ENCODE peak calls at places on chromosomes 7 and 10, in five cellular contexts. L, B, W, M and P are unnamed samples.

GRCh38 chr7:42993038-42993437 is 60.9 kb downstream of the MRPL32 start:
- DNase-seq in L (no peak), B (no peak), W (no peak), M (no peak), P (no peak)

GRCh38 chr10:128180843-128181242 is 54.6 kb upstream of the MKI67 start:
- DNase-seq in L (no peak), B (no peak), W (no peak), M (no peak), P (no peak)

GRCh38 chr10:91683976-91684375 is 51.1 kb upstream of the PPP1R3C start:
- DNase-seq in L (no peak), B (no peak), W (no peak), M (no peak), P (peak; percentile 81)

GRCh38 chr7:48441848-48442492 is 270.7 kb downstream of the ABCA13 start:
- DNase-seq in L (no peak), B (no peak), W (no peak), M (no peak), P (no peak)

GRCh38 chr10:133142523-133143199 is 17.4 kb upstream of the KNDC1 start:
- DNase-seq in L (no peak), B (no peak), W (no peak), M (no peak), P (no peak)

GRCh38 chr10:74718208-74718607 is 108.2 kb upstream of the KAT6B start:
- DNase-seq in L (no peak), B (no peak), W (no peak), M (no peak), P (no peak)

GRCh38 chr7:71982847-71983246 is 429.3 kb downstream of the CALN1 start:
- DNase-seq in L (no peak), B (no peak), W (no peak), M (no peak), P (no peak)

GRCh38 chr7:20745716-20746115 is 41.0 kb downstream of the SP8 start:
- DNase-seq in L (no peak), B (no peak), W (no peak), M (no peak), P (no peak)

GRCh38 chr10:132696728-132697567 is 89.0 kb downstream of the NKX6-2 start:
- DNase-seq in L (no peak), B (peak; percentile 11), W (no peak), M (no peak), P (no peak)

GRCh38 chr7:27866828-27867227 is 126.9 kb downstream of the TAX1BP1 start:
- DNase-seq in L (no peak), B (no peak), W (no peak), M (no peak), P (no peak)

GRCh38 chr10:113059001-113059780 is 109.1 kb downstream of the TCF7L2 start:
- DNase-seq in L (no peak), B (peak; percentile 28), W (no peak), M (no peak), P (peak; percentile 57)

GRCh38 chr7:23117841-23118240 is 12.3 kb downstream of the KLHL7 start:
- DNase-seq in L (no peak), B (no peak), W (no peak), M (no peak), P (no peak)

GRCh38 chr7:141003172-141004080 is 11.3 kb downstream of the MRPS33 start:
- DNase-seq in L (no peak), B (no peak), W (no peak), M (no peak), P (no peak)

GRCh38 chr10:75469018-75469616 is 37.7 kb downstream of the LRMDA start:
- DNase-seq in L (peak; percentile 34), B (no peak), W (no peak), M (no peak), P (peak; percentile 58)

GRCh38 chr10:83562381-83562780 is 576.9 kb upstream of the GHITM start:
- DNase-seq in L (no peak), B (no peak), W (no peak), M (no peak), P (no peak)

GRCh38 chr10:62248465-62248864 is 20.2 kb downstream of the RTKN2 start:
- DNase-seq in L (no peak), B (no peak), W (no peak), M (no peak), P (no peak)

GRCh38 chr10:77416327-77417135 is 221.1 kb downstream of the KCNMA1 start:
- DNase-seq in L (no peak), B (no peak), W (no peak), M (no peak), P (peak; percentile 88)

GRCh38 chr7:141674702-141675101 is 27.3 kb downstream of the DENND11 start:
- DNase-seq in L (no peak), B (no peak), W (no peak), M (no peak), P (no peak)

GRCh38 chr7:142420554-142421362 is 162.9 kb upstream of the PRSS58 start:
- DNase-seq in L (no peak), B (no peak), W (no peak), M (peak; percentile 8), P (peak; percentile 29)

GRCh38 chr10:110032801-110033723 is 25.3 kb downstream of the ADD3 start:
- DNase-seq in L (no peak), B (no peak), W (no peak), M (no peak), P (no peak)

GRCh38 chr7:94414481-94414880 is 19.8 kb downstream of the COL1A2 start:
- DNase-seq in L (no peak), B (no peak), W (no peak), M (no peak), P (no peak)

GRCh38 chr7:78018541-78019456 is 220.2 kb downstream of the PHTF2 start:
- DNase-seq in L (peak; percentile 23), B (peak; percentile 33), W (no peak), M (no peak), P (peak; percentile 81)

GRCh38 chr7:27088002-27088931 is 7.5 kb downstream of the HOXA1 start:
- DNase-seq in L (no peak), B (no peak), W (no peak), M (no peak), P (no peak)

GRCh38 chr10:12194752-12195271 is 879 bp downstream of the NUDT5 start:
- DNase-seq in L (no peak), B (peak; percentile 38), W (no peak), M (no peak), P (peak; percentile 59)

GRCh38 chr10:131885391-131886165 is 15.2 kb upstream of the PPP2R2D start:
- DNase-seq in L (peak; percentile 45), B (peak; percentile 74), W (no peak), M (no peak), P (peak; percentile 66)

GRCh38 chr7:83798489-83798888 is 149.6 kb upstream of the SEMA3E start:
- DNase-seq in L (no peak), B (no peak), W (peak; percentile 55), M (no peak), P (no peak)

GRCh38 chr10:7409045-7409731 is 1.6 kb downstream of the SFMBT2 start:
- DNase-seq in L (no peak), B (peak; percentile 29), W (peak; percentile 51), M (no peak), P (no peak)

DNA sequence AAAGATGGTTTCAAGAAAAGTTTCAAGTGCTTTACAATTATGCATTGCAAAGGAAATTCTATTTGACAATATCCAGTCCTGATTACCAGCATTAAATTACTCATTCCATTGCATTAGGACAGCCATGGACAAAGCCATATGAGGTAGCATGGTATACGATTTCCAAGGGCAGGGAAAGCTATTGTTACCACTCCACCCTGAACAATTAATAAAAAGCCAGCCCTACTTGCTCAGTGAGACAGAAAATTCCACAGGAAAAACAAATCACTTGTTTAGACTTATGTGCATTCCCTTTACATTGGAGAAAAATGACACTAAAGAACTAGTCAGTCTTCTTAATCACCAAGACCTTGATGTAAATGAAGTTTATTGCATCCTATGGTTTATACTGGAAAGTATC is 5.6 kb downstream of the CD36 start:
- DNase-seq in L (no peak), B (no peak), W (no peak), M (no peak), P (no peak)
- H3K4me3 ChIP-seq in L (no peak overlapping the region), B (peak overlapping the region; percentile 63), W (no peak overlapping the region), M (no peak overlapping the region), P (no peak overlapping the region)

GRCh38 chr7:105910172-105910571 is 33.8 kb upstream of the ATXN7L1 start:
- DNase-seq in L (no peak), B (no peak), W (no peak), M (no peak), P (no peak)
- H3K9me3 ChIP-seq in L (no peaks in the 10 kb centered on the region), B (peaks cover 7% of the 10 kb centered on the region), W (no peaks in the 10 kb centered on the region), M (no peaks in the 10 kb centered on the region), P (no peaks in the 10 kb centered on the region)

DNA sequence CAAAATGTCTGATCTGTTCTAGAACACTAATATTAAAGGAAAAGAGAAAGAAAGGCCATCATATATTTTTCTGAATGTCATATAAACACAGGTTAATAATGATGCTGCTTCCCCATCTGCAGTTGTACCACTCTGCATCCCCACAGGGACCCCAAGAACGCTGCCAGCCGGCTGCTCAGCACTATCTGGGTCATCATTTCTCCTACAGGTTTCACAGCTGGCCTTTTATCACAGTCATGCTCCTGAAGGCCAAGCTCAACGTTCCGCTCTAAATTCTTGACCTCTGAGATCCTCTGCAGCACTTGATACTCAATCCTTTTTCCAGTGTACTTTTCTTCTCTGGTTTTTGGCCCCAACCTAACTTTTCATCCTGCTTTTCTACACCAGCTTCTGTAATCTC is 4.8 kb downstream of the IDI1 start:
- DNase-seq in L (no peak), B (no peak), W (no peak), M (no peak), P (no peak)
- H3K4me3 ChIP-seq in L (no peak overlapping the region), B (no peak overlapping the region), W (peak overlapping the region; percentile 69), M (no peak overlapping the region), P (no peak overlapping the region)

GRCh38 chr7:106583133-106583532 is 77.8 kb downstream of the CCDC71L start:
- DNase-seq in L (no peak), B (no peak), W (no peak), M (no peak), P (no peak)

GRCh38 chr7:106582365-106582764 is 78.6 kb downstream of the CCDC71L start:
- DNase-seq in L (no peak), B (no peak), W (no peak), M (no peak), P (no peak)

GRCh38 chr7:106588576-106589494 is 72.1 kb downstream of the CCDC71L start:
- DNase-seq in L (no peak), B (no peak), W (no peak), M (no peak), P (no peak)

GRCh38 chr7:106584914-106585759 is 75.8 kb downstream of the CCDC71L start:
- DNase-seq in L (no peak), B (no peak), W (no peak), M (no peak), P (no peak)

DNA sequence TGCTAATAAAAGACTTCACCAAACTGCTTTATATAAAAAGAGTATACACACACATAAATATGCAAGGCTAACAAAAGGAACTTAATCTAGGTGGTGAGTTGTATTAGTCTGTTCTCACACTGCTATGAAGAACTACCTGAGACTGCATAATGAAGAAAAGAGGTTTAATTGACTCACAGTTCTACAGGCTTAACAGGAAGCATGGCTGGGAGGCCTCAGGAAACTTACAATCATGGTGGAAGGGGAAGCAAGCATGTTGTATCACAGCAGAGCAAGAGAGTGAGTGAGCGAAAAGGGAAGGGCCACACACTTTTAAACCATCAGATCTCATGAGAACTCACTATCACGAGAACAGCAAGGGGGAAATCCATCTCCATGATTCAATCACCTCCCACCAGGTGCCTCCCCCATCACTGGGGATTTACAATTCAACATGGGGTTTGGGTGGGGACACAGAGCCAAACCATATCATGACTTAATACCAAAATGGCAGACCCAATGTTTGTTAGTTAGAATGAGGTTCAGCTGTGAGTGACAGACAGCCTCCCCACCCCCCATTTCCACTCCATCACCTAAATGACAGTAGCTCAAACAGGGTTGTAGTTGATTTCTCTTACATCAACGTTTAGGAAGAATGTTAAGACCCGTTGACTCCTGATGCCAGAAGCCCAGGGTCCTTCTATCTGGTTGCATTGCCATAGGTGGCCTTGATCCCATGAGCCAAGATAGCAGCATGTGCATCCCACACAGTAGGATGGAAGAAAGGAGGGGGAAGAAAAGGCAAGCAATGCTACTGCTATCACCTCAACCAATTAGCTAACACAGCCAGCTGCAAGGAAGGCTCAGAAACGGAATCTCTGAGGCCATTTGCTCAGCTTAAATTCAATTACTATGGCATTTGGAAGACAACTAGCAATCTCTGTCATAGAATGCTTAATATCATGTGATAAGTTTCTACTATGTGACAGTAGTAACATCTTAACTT is 77.0 kb downstream of the CCDC71L start:
- DNase-seq in L (no peak), B (no peak), W (no peak), M (no peak), P (no peak)
- H3K9me3 ChIP-seq in L (no peaks in the 10 kb centered on the region), B (no peaks in the 10 kb centered on the region), W (no peaks in the 10 kb centered on the region), M (no peaks in the 10 kb centered on the region), P (no peaks in the 10 kb centered on the region)